ENCODE peak calls at places on chromosomes 2 and 18, in seven cellular contexts. X is T-helper 2 cell, Z is uterus, M is non-pigmented ciliary epithelial cell, H is iris pigment epithelial cell, J is MV-4-11, V is HuH-7.5. K is an unnamed sample.

GRCh38 chr18:49685231-49685942 is 123.5 kb downstream of the LIPG start:
- DNase-seq in J (no peak), Z (no peak), M (no peak), X (no peak), H (peak; percentile 54), V (no peak), K (no peak)

GRCh38 chr2:128313076-128313836 is 5.4 kb downstream of the HS6ST1 start:
- DNase-seq in M (no peak), X (no peak), Z (no peak), H (peak; percentile 21), V (no peak), J (no peak), K (peak; percentile 18)

GRCh38 chr18:56028514-56028913 is 440.5 kb upstream of the TCF4 start:
- DNase-seq in Z (no peak), M (peak; percentile 11), H (peak; percentile 12), X (no peak), V (no peak), J (no peak), K (peak; percentile 11)

GRCh38 chr2:230007931-230008707 is 60.6 kb downstream of the SLC16A14 start:
- DNase-seq in V (peak; percentile 34), H (peak; percentile 73), M (no peak), X (peak; percentile 76), J (peak; percentile 52), Z (peak; percentile 66), K (peak; percentile 64)

GRCh38 chr2:169928463-169928864 is 101.2 kb downstream of the UBR3 start:
- DNase-seq in V (no peak), M (peak; percentile 11), H (peak; percentile 63), Z (no peak), X (no peak), J (peak; percentile 6), K (peak; percentile 39)

GRCh38 chr2:233841183-233841582 is 13.2 kb downstream of the HJURP start:
- DNase-seq in V (no peak), Z (no peak), M (no peak), H (no peak), X (no peak), J (no peak), K (no peak)

GRCh38 chr2:79191816-79192215 is 32.3 kb upstream of the REG3A start:
- DNase-seq in Z (no peak), X (no peak), V (no peak), M (no peak), H (no peak), J (no peak), K (peak; percentile 4)

GRCh38 chr2:97707428-97708380 is 5.7 kb upstream of the ZAP70 start:
- DNase-seq in H (no peak), V (no peak), J (peak; percentile 33), M (no peak), X (no peak), Z (no peak), K (no peak)

GRCh38 chr2:192546566-192546965 is 351.8 kb upstream of the TMEFF2 start:
- DNase-seq in Z (no peak), X (no peak), M (no peak), J (peak; percentile 12), H (no peak), V (no peak), K (peak; percentile 49)

GRCh38 chr2:238169708-238170251 is 11.0 kb downstream of the ERFE start:
- DNase-seq in H (peak; percentile 96), X (no peak), M (peak; percentile 93), V (no peak), J (peak; percentile 54), Z (no peak), K (peak; percentile 88)

GRCh38 chr18:37567061-37567993 is 1.7 kb upstream of the CELF4 start:
- DNase-seq in H (no peak), X (no peak), V (no peak), J (no peak), M (no peak), Z (no peak), K (no peak)

GRCh38 chr2:43838560-43839267 is at the start of the genes ABCG5 and ABCG8:
- DNase-seq in X (no peak), J (no peak), Z (no peak), M (no peak), V (no peak), H (no peak), K (no peak)

GRCh38 chr18:73768043-73768442 is 379.6 kb downstream of the FBXO15 start:
- DNase-seq in M (no peak), V (no peak), Z (no peak), H (no peak), X (no peak), J (no peak), K (no peak)

K was measured in A172.